ENCODE peak calls at places on chromosomes 5 and 9, in six cellular contexts. G is HCT116, J is WTC11, D is HepG2, Z is H1, W is GM12878. Q is an unnamed sample.

GRCh38 chr5:109335114-109335513 is 74.7 kb downstream of the PJA2 start:
- DNase-seq in G (no peak), W (no peak), Z (no peak), J (no peak), D (no peak), Q (no peak)

GRCh38 chr5:40446910-40447309 is 232.8 kb upstream of the PTGER4 start:
- DNase-seq in W (no peak), Z (no peak), J (no peak), D (peak; percentile 73), G (no peak), Q (no peak)

GRCh38 chr5:168415971-168416370 is 70.3 kb upstream of the RARS1 start:
- DNase-seq in D (no peak), J (no peak), G (no peak), W (no peak), Z (no peak), Q (no peak)

GRCh38 chr5:115626444-115626823 is 598 bp upstream of the TMED7 start:
- DNase-seq in W (no peak), D (no peak), G (peak; percentile 24), Z (no peak), J (no peak), Q (peak; percentile 22)

GRCh38 chr9:86667307-86667706 is 280.0 kb downstream of the GAS1 start:
- DNase-seq in W (no peak), Z (no peak), G (no peak), J (no peak), D (no peak), Q (no peak)

GRCh38 chr9:137685035-137685885 is 66.5 kb downstream of the EHMT1 start:
- DNase-seq in D (no peak), G (no peak), J (no peak), Z (no peak), W (no peak), Q (peak; percentile 41)

GRCh38 chr9:72954431-72955420 is 1.9 kb upstream of the ALDH1A1 start:
- DNase-seq in D (no peak), Z (no peak), G (no peak), W (no peak), J (no peak), Q (no peak)

GRCh38 chr5:172756764-172757393 is 14.1 kb downstream of the DUSP1 start:
- DNase-seq in D (no peak), W (no peak), G (no peak), Z (no peak), J (no peak), Q (no peak)

GRCh38 chr5:126594077-126594476 is 942 bp downstream of the ALDH7A1 start:
- DNase-seq in W (no peak), J (no peak), G (no peak), D (no peak), Z (no peak), Q (no peak)

GRCh38 chr9:134895849-134896833 is 15.5 kb downstream of the FCN2 start:
- DNase-seq in J (no peak), Z (no peak), G (peak; percentile 69), D (no peak), W (no peak), Q (no peak)

GRCh38 chr9:21392270-21392669 is 7.1 kb upstream of the IFNA2 start:
- DNase-seq in D (peak; percentile 56), G (peak; percentile 80), J (no peak), W (no peak), Z (no peak), Q (no peak)

GRCh38 chr9:112443200-112443599 is 43.4 kb upstream of the KIAA1958 start:
- DNase-seq in J (no peak), G (no peak), D (peak; percentile 16), Z (no peak), W (no peak), Q (peak; percentile 37)

GRCh38 chr9:21744320-21744719 is 58.1 kb upstream of the MTAP start:
- DNase-seq in D (no peak), G (no peak), J (no peak), Z (no peak), W (no peak), Q (no peak)

GRCh38 chr9:132791699-132792240 is 86.3 kb downstream of the AK8 start:
- DNase-seq in D (no peak), G (no peak), W (no peak), Z (no peak), J (no peak), Q (no peak)

GRCh38 chr9:89606049-89606481 is 1.3 kb downstream of the GADD45G start:
- DNase-seq in J (peak; percentile 54), D (peak; percentile 27), Z (no peak), W (no peak), G (no peak), Q (peak; percentile 72)

GRCh38 chr9:128218518-128219389 is 15.6 kb downstream of the DNM1 start:
- DNase-seq in J (peak; percentile 99), D (peak; percentile 62), G (peak; percentile 98), W (peak; percentile 83), Z (peak; percentile 97), Q (peak; percentile 100)

GRCh38 chr9:135611875-135612209 is 27.5 kb downstream of the GLT6D1 start:
- DNase-seq in D (no peak), J (no peak), Z (no peak), G (no peak), W (no peak), Q (no peak)

GRCh38 chr5:34510002-34510401 is 146.1 kb upstream of the RAI14 start:
- DNase-seq in Z (no peak), D (no peak), W (no peak), G (no peak), J (no peak), Q (no peak)

GRCh38 chr9:91196103-91196761 is 165.5 kb downstream of the AUH start:
- DNase-seq in J (no peak), W (no peak), D (peak; percentile 65), G (no peak), Z (no peak), Q (no peak)

GRCh38 chr9:98962181-98962560 is 18.5 kb downstream of the COL15A1 start:
- DNase-seq in G (no peak), D (no peak), J (no peak), Z (no peak), W (no peak), Q (no peak)

GRCh38 chr5:17330386-17330785 is 113.0 kb downstream of the BASP1 start:
- DNase-seq in Z (no peak), D (no peak), G (no peak), J (no peak), W (no peak), Q (no peak)

GRCh38 chr5:33936004-33936380 is 194 bp upstream of the RXFP3 start:
- DNase-seq in W (no peak), Z (no peak), J (peak; percentile 87), G (no peak), D (no peak), Q (peak; percentile 48)

GRCh38 chr5:37792976-37793328 is 46.9 kb downstream of the GDNF start:
- DNase-seq in W (no peak), J (no peak), D (no peak), G (no peak), Z (no peak), Q (no peak)

GRCh38 chr9:83932001-83932400 is 10.8 kb upstream of the KIF27 start:
- DNase-seq in Z (no peak), D (no peak), G (no peak), W (no peak), J (no peak), Q (no peak)

GRCh38 chr5:54520940-54521339 is 3.4 kb downstream of the SNX18 start:
- DNase-seq in G (no peak), Z (no peak), D (no peak), W (no peak), J (no peak), Q (no peak)
- TF ChIP-seq ATF3 in G (no peak), Z (no peak), D (no peak), W (no peak), J (no peak), Q (no peak)

GRCh38 chr5:119009131-119009530 is 20.8 kb upstream of the DTWD2 start:
- DNase-seq in W (no peak), Z (no peak), G (no peak), D (peak; percentile 79), J (no peak), Q (no peak)
- TF ChIP-seq ATF3 in W (no peak), Z (no peak), G (no peak), D (no peak), J (no peak), Q (no peak)

DNA sequence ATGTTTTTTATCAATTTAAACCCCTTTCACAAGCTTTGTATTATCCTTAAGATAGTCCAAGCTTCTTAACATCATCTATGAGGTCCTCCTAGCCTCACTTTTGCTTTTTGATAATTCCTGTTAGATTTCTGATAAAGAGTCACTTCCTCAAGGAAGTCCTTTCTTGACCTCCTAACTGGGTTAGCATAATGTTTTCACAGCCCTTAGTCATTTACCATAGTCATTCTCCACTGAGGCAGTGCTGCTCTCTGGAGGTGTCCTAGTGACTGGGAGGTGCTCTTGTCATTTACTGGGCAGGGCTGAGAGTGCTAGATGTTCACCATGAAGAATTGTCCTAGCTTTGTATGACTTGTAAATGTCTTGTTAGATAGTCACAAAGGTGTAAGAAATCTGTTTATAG is 26.4 kb downstream of the TNPO1 start:
- DNase-seq in J (no peak), G (peak; percentile 32), Z (no peak), W (no peak), D (no peak), Q (peak; percentile 77)
- TF ChIP-seq ATF3 in J (no peak), G (no peak), Z (no peak), W (no peak), D (no peak), Q (no peak)

DNA sequence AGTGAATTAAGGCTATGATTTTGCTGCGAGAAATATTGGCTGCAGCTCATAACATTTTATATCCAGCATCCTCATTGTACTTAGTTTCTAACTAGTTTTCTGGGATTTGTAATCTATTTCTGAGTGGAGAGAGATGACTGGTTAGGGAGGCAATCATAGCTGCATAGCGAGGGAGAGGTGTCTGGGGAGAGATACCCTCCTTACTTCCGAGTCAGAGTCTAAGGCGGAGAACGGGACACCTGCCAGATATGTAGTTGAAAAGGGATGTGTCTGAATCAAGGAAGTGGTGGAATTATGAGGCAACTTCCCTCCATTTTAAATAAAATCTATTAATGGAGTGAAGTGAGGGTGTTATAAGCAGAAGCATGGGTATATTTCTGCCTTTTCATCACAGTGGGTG is 126.5 kb downstream of the MAST4 start:
- DNase-seq in W (no peak), J (no peak), D (no peak), Z (no peak), G (no peak), Q (no peak)
- TF ChIP-seq ATF3 in W (no peak), J (no peak), D (no peak), Z (no peak), G (no peak), Q (no peak)